ENCODE peak calls at places on chromosomes 5 and 9, in seven cellular contexts. One of them, this sample, is unnamed.

GRCh38 chr5:38697013-38697412 is 140.6 kb upstream of the LIFR start:
- DNase-seq in anterior cingulate cortex: no peak
- DNase-seq in EL: peak; percentile 7
- DNase-seq in NCI-H2081: no peak
- DNase-seq in Daoy: no peak
- DNase-seq in HT1080: no peak
- DNase-seq in fibroblast of the conjunctiva: no peak
- DNase-seq in this sample: no peak

GRCh38 chr5:149333711-149334443 is 11.4 kb upstream of the GRPEL2 start:
- DNase-seq in HT1080: no peak
- DNase-seq in fibroblast of the conjunctiva: no peak
- DNase-seq in NCI-H2081: no peak
- DNase-seq in EL: peak; percentile 29
- DNase-seq in Daoy: no peak
- DNase-seq in anterior cingulate cortex: no peak
- DNase-seq in this sample: no peak

GRCh38 chr5:119049824-119050449 is 20.9 kb upstream of the DMXL1 start:
- DNase-seq in Daoy: peak; percentile 45
- DNase-seq in EL: peak; percentile 49
- DNase-seq in fibroblast of the conjunctiva: peak; percentile 43
- DNase-seq in NCI-H2081: no peak
- DNase-seq in anterior cingulate cortex: no peak
- DNase-seq in HT1080: peak; percentile 62
- DNase-seq in this sample: no peak

GRCh38 chr9:127742435-127743088 is 7.5 kb upstream of the TOR2A start:
- DNase-seq in NCI-H2081: no peak
- DNase-seq in fibroblast of the conjunctiva: peak; percentile 77
- DNase-seq in EL: peak; percentile 94
- DNase-seq in HT1080: peak; percentile 27
- DNase-seq in anterior cingulate cortex: no peak
- DNase-seq in Daoy: peak; percentile 94
- DNase-seq in this sample: no peak

GRCh38 chr5:43156388-43156787 is 35.6 kb upstream of the NIM1K start:
- DNase-seq in anterior cingulate cortex: peak; percentile 1
- DNase-seq in fibroblast of the conjunctiva: peak; percentile 9
- DNase-seq in HT1080: no peak
- DNase-seq in NCI-H2081: no peak
- DNase-seq in Daoy: peak; percentile 20
- DNase-seq in EL: no peak
- DNase-seq in this sample: no peak

GRCh38 chr9:88710449-88710848 is 175.5 kb downstream of the NXNL2 start:
- DNase-seq in anterior cingulate cortex: no peak
- DNase-seq in Daoy: no peak
- DNase-seq in NCI-H2081: no peak
- DNase-seq in HT1080: peak; percentile 17
- DNase-seq in EL: peak; percentile 34
- DNase-seq in fibroblast of the conjunctiva: no peak
- DNase-seq in this sample: no peak

GRCh38 chr5:150538007-150538917 is 30.3 kb downstream of the NDST1 start:
- DNase-seq in NCI-H2081: no peak
- DNase-seq in HT1080: peak; percentile 76
- DNase-seq in Daoy: peak; percentile 34
- DNase-seq in fibroblast of the conjunctiva: no peak
- DNase-seq in EL: peak; percentile 69
- DNase-seq in anterior cingulate cortex: no peak
- DNase-seq in this sample: no peak

GRCh38 chr5:98769006-98769255 is 4.5 kb upstream of the RGMB start:
- DNase-seq in fibroblast of the conjunctiva: no peak
- DNase-seq in HT1080: no peak
- DNase-seq in Daoy: peak; percentile 17
- DNase-seq in anterior cingulate cortex: peak; percentile 50
- DNase-seq in EL: no peak
- DNase-seq in NCI-H2081: no peak
- DNase-seq in this sample: peak; percentile 62

GRCh38 chr5:119913425-119913824 is 284.1 kb downstream of the FAM170A start:
- DNase-seq in NCI-H2081: peak; percentile 15
- DNase-seq in anterior cingulate cortex: no peak
- DNase-seq in fibroblast of the conjunctiva: no peak
- DNase-seq in HT1080: no peak
- DNase-seq in Daoy: no peak
- DNase-seq in EL: no peak
- DNase-seq in this sample: no peak

GRCh38 chr5:136034492-136034891 is 5.7 kb downstream of the TGFBI start:
- DNase-seq in Daoy: no peak
- DNase-seq in anterior cingulate cortex: no peak
- DNase-seq in EL: no peak
- DNase-seq in HT1080: no peak
- DNase-seq in NCI-H2081: no peak
- DNase-seq in fibroblast of the conjunctiva: no peak
- DNase-seq in this sample: no peak

GRCh38 chr5:1105350-1106265 is 6.3 kb downstream of the SLC12A7 start:
- DNase-seq in anterior cingulate cortex: no peak
- DNase-seq in Daoy: no peak
- DNase-seq in HT1080: no peak
- DNase-seq in NCI-H2081: no peak
- DNase-seq in EL: no peak
- DNase-seq in fibroblast of the conjunctiva: no peak
- DNase-seq in this sample: peak; percentile 68

GRCh38 chr9:13140843-13141592 is 138.5 kb downstream of the MPDZ start:
- DNase-seq in HT1080: no peak
- DNase-seq in NCI-H2081: no peak
- DNase-seq in Daoy: no peak
- DNase-seq in EL: peak; percentile 1
- DNase-seq in fibroblast of the conjunctiva: no peak
- DNase-seq in anterior cingulate cortex: no peak
- DNase-seq in this sample: no peak

GRCh38 chr5:8906303-8906967 is 639.4 kb downstream of the SEMA5A start:
- DNase-seq in HT1080: peak; percentile 87
- DNase-seq in NCI-H2081: no peak
- DNase-seq in anterior cingulate cortex: no peak
- DNase-seq in fibroblast of the conjunctiva: no peak
- DNase-seq in Daoy: peak; percentile 68
- DNase-seq in EL: peak; percentile 90
- DNase-seq in this sample: no peak

GRCh38 chr9:137069508-137070071 is 767 bp downstream of the SAPCD2 start:
- DNase-seq in anterior cingulate cortex: no peak
- DNase-seq in HT1080: no peak
- DNase-seq in fibroblast of the conjunctiva: no peak
- DNase-seq in NCI-H2081: peak; percentile 8
- DNase-seq in EL: no peak
- DNase-seq in Daoy: no peak
- DNase-seq in this sample: no peak

GRCh38 chr5:150562832-150563231 is 54.9 kb downstream of the NDST1 start:
- DNase-seq in Daoy: peak; percentile 54
- DNase-seq in NCI-H2081: peak; percentile 4
- DNase-seq in anterior cingulate cortex: no peak
- DNase-seq in EL: peak; percentile 66
- DNase-seq in HT1080: peak; percentile 60
- DNase-seq in fibroblast of the conjunctiva: peak; percentile 46
- DNase-seq in this sample: no peak

GRCh38 chr5:175701797-175702196 is 43.9 kb downstream of the HRH2 start:
- DNase-seq in fibroblast of the conjunctiva: no peak
- DNase-seq in HT1080: no peak
- DNase-seq in EL: no peak
- DNase-seq in anterior cingulate cortex: no peak
- DNase-seq in Daoy: no peak
- DNase-seq in NCI-H2081: no peak
- DNase-seq in this sample: no peak

GRCh38 chr5:107444327-107444726 is 226.4 kb downstream of the EFNA5 start:
- DNase-seq in NCI-H2081: no peak
- DNase-seq in HT1080: no peak
- DNase-seq in anterior cingulate cortex: no peak
- DNase-seq in Daoy: no peak
- DNase-seq in fibroblast of the conjunctiva: no peak
- DNase-seq in EL: no peak
- DNase-seq in this sample: no peak

GRCh38 chr9:108787664-108788048 is 68.1 kb downstream of the ACTL7B start:
- DNase-seq in NCI-H2081: no peak
- DNase-seq in EL: no peak
- DNase-seq in fibroblast of the conjunctiva: no peak
- DNase-seq in Daoy: no peak
- DNase-seq in anterior cingulate cortex: no peak
- DNase-seq in HT1080: no peak
- DNase-seq in this sample: no peak

GRCh38 chr5:179801304-179802206 is 5.1 kb downstream of the MGAT4B start:
- DNase-seq in NCI-H2081: no peak
- DNase-seq in fibroblast of the conjunctiva: no peak
- DNase-seq in Daoy: no peak
- DNase-seq in anterior cingulate cortex: peak; percentile 44
- DNase-seq in EL: no peak
- DNase-seq in HT1080: no peak
- DNase-seq in this sample: peak; percentile 87

GRCh38 chr9:125548141-125548540 is 158.9 kb downstream of the MAPKAP1 start:
- DNase-seq in fibroblast of the conjunctiva: no peak
- DNase-seq in NCI-H2081: no peak
- DNase-seq in Daoy: no peak
- DNase-seq in anterior cingulate cortex: no peak
- DNase-seq in HT1080: no peak
- DNase-seq in EL: no peak
- DNase-seq in this sample: no peak

GRCh38 chr5:124956471-124957029 is 210.1 kb upstream of the ZNF608 start:
- DNase-seq in EL: no peak
- DNase-seq in Daoy: no peak
- DNase-seq in NCI-H2081: no peak
- DNase-seq in fibroblast of the conjunctiva: no peak
- DNase-seq in anterior cingulate cortex: no peak
- DNase-seq in HT1080: no peak
- DNase-seq in this sample: no peak

GRCh38 chr5:108238936-108239887 is 142.7 kb downstream of the FBXL17 start:
- DNase-seq in anterior cingulate cortex: no peak
- DNase-seq in HT1080: peak; percentile 48
- DNase-seq in NCI-H2081: no peak
- DNase-seq in EL: no peak
- DNase-seq in Daoy: peak; percentile 47
- DNase-seq in fibroblast of the conjunctiva: no peak
- DNase-seq in this sample: no peak